ENCODE peak calls at places on chromosomes 11 and 22, in nine cellular contexts. F, Y, R, O, G, P, C, I and E are unnamed samples.

GRCh38 chr11:126528075-126528474 is 172.6 kb downstream of the ST3GAL4 start:
- DNase-seq in Y (no peak), P (no peak), I (no peak), R (no peak), O (no peak), C (no peak), G (no peak), F (no peak), E (no peak)

GRCh38 chr22:42977574-42977973 is 37.4 kb downstream of the PACSIN2 start:
- DNase-seq in C (no peak), I (no peak), Y (no peak), O (no peak), R (no peak), F (no peak), P (no peak), G (no peak), E (no peak)

GRCh38 chr11:68889948-68890446 is 13.6 kb downstream of the MRPL21 start:
- DNase-seq in I (peak; percentile 47), C (no peak), P (no peak), G (no peak), Y (no peak), O (peak; percentile 38), R (no peak), F (peak; percentile 64), E (no peak)

GRCh38 chr22:35051034-35051535 is 14.9 kb upstream of the ISX start:
- DNase-seq in F (no peak), C (no peak), R (no peak), I (no peak), P (no peak), Y (no peak), O (no peak), G (no peak), E (no peak)

GRCh38 chr22:46063861-46064235 is 86.5 kb upstream of the PPARA start:
- DNase-seq in G (peak; percentile 53), C (no peak), F (no peak), O (no peak), P (no peak), Y (no peak), I (no peak), R (no peak), E (peak; percentile 45)

GRCh38 chr11:71502026-71502425 is 25.0 kb upstream of the KRTAP5-7 start:
- DNase-seq in G (no peak), P (no peak), C (no peak), I (no peak), R (no peak), Y (no peak), O (no peak), F (no peak), E (no peak)

GRCh38 chr22:47034905-47035419 is 272.5 kb downstream of the TBC1D22A start:
- DNase-seq in C (no peak), F (no peak), P (no peak), Y (no peak), O (no peak), G (no peak), R (no peak), I (no peak), E (no peak)

GRCh38 chr22:42949159-42949558 is 65.8 kb downstream of the PACSIN2 start:
- DNase-seq in Y (no peak), P (no peak), F (no peak), C (no peak), O (no peak), G (no peak), I (no peak), R (no peak), E (no peak)

GRCh38 chr11:83545911-83546310 is 259.7 kb upstream of the CCDC90B start:
- DNase-seq in Y (no peak), P (no peak), R (no peak), G (no peak), I (no peak), C (no peak), F (no peak), O (no peak), E (no peak)

GRCh38 chr11:111426615-111427014 is 47.5 kb upstream of the POU2AF1 start:
- DNase-seq in Y (no peak), O (no peak), P (peak; percentile 54), G (no peak), C (no peak), F (no peak), I (no peak), R (no peak), E (no peak)

GRCh38 chr11:17529814-17530162 is 14.4 kb downstream of the USH1C start:
- DNase-seq in O (no peak), G (no peak), P (no peak), F (no peak), R (no peak), Y (no peak), C (no peak), I (no peak), E (no peak)

GRCh38 chr11:10975287-10975721 is 117.5 kb upstream of the ZBED5 start:
- DNase-seq in C (no peak), P (no peak), G (no peak), Y (no peak), R (no peak), O (no peak), I (no peak), F (no peak), E (no peak)

GRCh38 chr11:30889116-30889765 is 303.1 kb upstream of the MPPED2 start:
- DNase-seq in C (no peak), P (no peak), I (peak; percentile 2), R (no peak), O (no peak), Y (no peak), F (no peak), G (no peak), E (no peak)

GRCh38 chr11:2107521-2107920 is 31.7 kb downstream of the IGF2 start:
- DNase-seq in O (no peak), F (no peak), Y (no peak), I (no peak), P (no peak), G (no peak), R (no peak), C (no peak), E (no peak)